ENCODE peak calls at places on chromosome 14, in four cellular contexts. C is HuH-7.5; D is AG09309; Z is effector memory CD8-positive, alpha-beta T cell. G is an unnamed sample.

GRCh38 chr14:30015471-30015870 is 87.8 kb upstream of the PRKD1 start:
- DNase-seq in D (no peak), C (no peak), Z (no peak), G (no peak)

GRCh38 chr14:103021817-103022668 is 35.3 kb downstream of the CDC42BPB start:
- DNase-seq in C (no peak), D (no peak), Z (no peak), G (no peak)

GRCh38 chr14:90645842-90646443 is 170.3 kb downstream of the TTC7B start:
- DNase-seq in Z (no peak), C (no peak), D (no peak), G (no peak)

GRCh38 chr14:33127531-33127930 is 188.9 kb downstream of the NPAS3 start:
- DNase-seq in D (no peak), Z (no peak), C (no peak), G (no peak)

GRCh38 chr14:20732477-20732876 is 13.2 kb upstream of the EDDM3A start:
- DNase-seq in C (no peak), D (no peak), Z (no peak), G (no peak)

GRCh38 chr14:72855913-72856312 is 38.0 kb downstream of the DPF3 start:
- DNase-seq in D (peak; percentile 63), Z (no peak), C (no peak), G (peak; percentile 69)

GRCh38 chr14:72701610-72702009 is 192.3 kb downstream of the DPF3 start:
- DNase-seq in Z (no peak), C (no peak), D (no peak), G (no peak)

GRCh38 chr14:35366048-35366428 is 38.5 kb downstream of the NFKBIA start:
- DNase-seq in Z (no peak), D (no peak), C (no peak), G (no peak)

GRCh38 chr14:37642125-37642524 is 46.7 kb downstream of the TTC6 start:
- DNase-seq in Z (no peak), C (no peak), D (no peak), G (no peak)

GRCh38 chr14:61101803-61102548 is 120.9 kb downstream of the SLC38A6 start:
- DNase-seq in Z (no peak), C (no peak), D (peak; percentile 43), G (no peak)

GRCh38 chr14:29227631-29228030 is 461.0 kb downstream of the FOXG1 start:
- DNase-seq in D (no peak), C (no peak), Z (no peak), G (no peak)

GRCh38 chr14:101219896-101220703 is 316.6 kb upstream of the RTL1 start:
- DNase-seq in Z (no peak), C (no peak), D (no peak), G (no peak)

GRCh38 chr14:20684662-20685456 is 499 bp downstream of the RNASE4 start:
- DNase-seq in C (no peak), Z (no peak), D (peak; percentile 8), G (peak; percentile 64)

GRCh38 chr14:104154246-104154645 is 15.9 kb downstream of the KIF26A start:
- DNase-seq in C (no peak), D (no peak), Z (no peak), G (no peak)

GRCh38 chr14:67241416-67242362 is at the start of gene PALS1:
- DNase-seq in D (peak; percentile 54), C (peak; percentile 20), Z (no peak), G (no peak)

GRCh38 chr14:36826614-36827013 is 165.0 kb downstream of the PAX9 start:
- DNase-seq in C (no peak), Z (no peak), D (no peak), G (no peak)

GRCh38 chr14:49972840-49973239 is 80.0 kb downstream of the ARF6 start:
- DNase-seq in C (peak; percentile 33), Z (no peak), D (peak; percentile 43), G (peak; percentile 69)

GRCh38 chr14:70957710-70958109 is 50.5 kb downstream of the PCNX1 start:
- DNase-seq in D (no peak), Z (no peak), C (no peak), G (no peak)

GRCh38 chr14:73713206-73713803 is 879 bp downstream of the PNMA1 start:
- DNase-seq in Z (no peak), C (no peak), D (no peak), G (no peak)

GRCh38 chr14:44625098-44625497 is 118.0 kb upstream of the FSCB start:
- DNase-seq in C (no peak), Z (no peak), D (no peak), G (no peak)

GRCh38 chr14:56274556-56274955 is 156.3 kb downstream of the PELI2 start:
- DNase-seq in D (no peak), C (no peak), Z (no peak), G (no peak)

GRCh38 chr14:91872011-91872476 is 4.7 kb upstream of the TC2N start:
- DNase-seq in C (no peak), Z (no peak), D (no peak), G (peak; percentile 39)

GRCh38 chr14:101840649-101841365 is 79.3 kb downstream of the PPP2R5C start:
- DNase-seq in Z (no peak), D (no peak), C (no peak), G (no peak)

GRCh38 chr14:71529855-71530254 is 402.4 kb upstream of the RGS6 start:
- DNase-seq in Z (no peak), D (peak; percentile 51), C (no peak), G (no peak)

GRCh38 chr14:68689426-68689825 is 103.4 kb downstream of the ZFP36L1 start:
- DNase-seq in Z (no peak), C (no peak), D (no peak), G (no peak)

GRCh38 chr14:49512147-49512551 is 74.0 kb downstream of the RPS29 start:
- DNase-seq in Z (no peak), D (peak; percentile 33), C (no peak), G (no peak)

GRCh38 chr14:59507063-59507751 is 22.9 kb downstream of the JKAMP start:
- DNase-seq in D (no peak), C (peak; percentile 13), Z (peak; percentile 20), G (peak; percentile 79)

GRCh38 chr14:34766060-34766459 is 51.7 kb upstream of the CFL2 start:
- DNase-seq in C (no peak), D (no peak), Z (no peak), G (no peak)